ENCODE peak calls at places on chromosome 13, in seven cellular contexts. F, A, T, E, L, V and I are unnamed samples.

GRCh38 chr13:37369618-37370017 is 228.9 kb downstream of the POSTN start:
- DNase-seq in F (no peak), A (peak), T (no peak), E (no peak), L (no peak), V (no peak), I (no peak)

GRCh38 chr13:90839061-90839460 is 508.4 kb upstream of the MIR17HG start:
- DNase-seq in F (no peak), A (no peak), T (no peak), E (no peak), L (no peak), V (no peak), I (no peak)

GRCh38 chr13:24007979-24008620 is 110.8 kb upstream of the C1QTNF9B start:
- DNase-seq in F (no peak), A (no peak), T (no peak), E (no peak), L (no peak), V (no peak), I (no peak)

GRCh38 chr13:51040431-51040830 is 70.6 kb downstream of the C13orf42 start:
- DNase-seq in F (no peak), A (no peak), T (no peak), E (no peak), L (no peak), V (no peak), I (no peak)

GRCh38 chr13:84543976-84544375 is 661.7 kb upstream of the SLITRK1 start:
- DNase-seq in F (no peak), A (no peak), T (no peak), E (no peak), L (no peak), V (no peak), I (no peak)

GRCh38 chr13:52162279-52163101 is 3.1 kb upstream of the NEK3 start:
- DNase-seq in F (no peak), A (peak), T (peak), E (no peak), L (no peak), V (no peak), I (no peak)

GRCh38 chr13:98105929-98106336 is 37.0 kb upstream of the FARP1 start:
- DNase-seq in F (no peak), A (peak), T (no peak), E (no peak), L (no peak), V (peak), I (no peak)

GRCh38 chr13:94548382-94549240 is 47.3 kb downstream of the TGDS start:
- DNase-seq in F (peak), A (no peak), T (peak), E (peak), L (peak), V (peak), I (peak)

GRCh38 chr13:47499358-47500150 is 501.5 kb downstream of the SUCLA2 start:
- DNase-seq in F (no peak), A (no peak), T (no peak), E (no peak), L (no peak), V (no peak), I (no peak)

GRCh38 chr13:29947839-29948238 is 97.4 kb upstream of the UBL3 start:
- DNase-seq in F (no peak), A (no peak), T (no peak), E (no peak), L (no peak), V (no peak), I (no peak)

GRCh38 chr13:33426131-33426530 is 140.6 kb upstream of the STARD13 start:
- DNase-seq in F (no peak), A (no peak), T (no peak), E (no peak), L (no peak), V (no peak), I (no peak)
- TF ChIP-seq POLR2A in F (no peak), A (no peak), T (no peak), E (no peak), L (no peak), V (no peak), I (no peak)

DNA sequence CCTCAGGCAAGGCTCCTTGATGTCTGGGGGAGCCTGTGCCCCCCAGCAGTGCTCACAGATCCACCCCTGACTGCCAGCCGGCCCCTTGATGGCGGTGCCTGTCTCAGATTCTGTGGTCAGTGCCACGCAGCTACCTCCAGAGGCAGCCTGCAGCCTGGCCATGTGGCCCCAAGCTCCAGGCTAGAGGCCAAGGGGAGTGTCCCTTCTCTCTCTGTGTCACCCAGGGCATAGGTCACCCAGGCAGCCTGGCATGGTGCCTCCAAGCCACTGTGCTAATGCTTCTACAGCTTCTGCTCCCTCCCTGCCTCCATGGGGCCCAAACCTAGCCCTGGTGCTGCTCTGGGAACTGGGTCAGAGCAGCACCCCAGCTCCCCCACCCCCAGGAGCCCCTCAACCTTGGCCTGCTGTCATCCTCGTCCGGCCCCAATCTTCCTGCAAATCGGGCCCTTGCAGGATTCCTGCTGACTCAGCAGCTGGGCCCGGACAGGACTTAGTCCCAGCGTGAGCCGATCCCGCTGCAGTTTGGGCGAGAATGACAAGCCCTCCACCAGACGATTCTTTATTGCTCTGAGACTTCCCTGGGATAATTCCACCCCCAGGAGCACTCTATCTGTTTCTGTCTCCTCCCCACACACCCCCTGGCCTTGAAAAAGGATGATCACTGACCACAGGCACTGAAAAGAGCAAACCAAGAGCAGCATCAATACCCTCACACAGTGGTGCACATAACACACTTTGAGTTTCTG is 2.7 kb upstream of the ARL11 start:
- DNase-seq in F (peak), A (no peak), T (no peak), E (peak), L (no peak), V (peak), I (peak)
- TF ChIP-seq POLR2AphosphoS5 in F (no peak), A (no peak), T (no peak), E (no peak), L (no peak), V (peak), I (peak)

GRCh38 chr13:71912524-71912923 is 45.5 kb upstream of the DACH1 start:
- DNase-seq in F (no peak), A (no peak), T (no peak), E (no peak), L (no peak), V (no peak), I (no peak)
- TF ChIP-seq POLR2A in F (no peak), A (no peak), T (no peak), E (no peak), L (no peak), V (no peak), I (no peak)

DNA sequence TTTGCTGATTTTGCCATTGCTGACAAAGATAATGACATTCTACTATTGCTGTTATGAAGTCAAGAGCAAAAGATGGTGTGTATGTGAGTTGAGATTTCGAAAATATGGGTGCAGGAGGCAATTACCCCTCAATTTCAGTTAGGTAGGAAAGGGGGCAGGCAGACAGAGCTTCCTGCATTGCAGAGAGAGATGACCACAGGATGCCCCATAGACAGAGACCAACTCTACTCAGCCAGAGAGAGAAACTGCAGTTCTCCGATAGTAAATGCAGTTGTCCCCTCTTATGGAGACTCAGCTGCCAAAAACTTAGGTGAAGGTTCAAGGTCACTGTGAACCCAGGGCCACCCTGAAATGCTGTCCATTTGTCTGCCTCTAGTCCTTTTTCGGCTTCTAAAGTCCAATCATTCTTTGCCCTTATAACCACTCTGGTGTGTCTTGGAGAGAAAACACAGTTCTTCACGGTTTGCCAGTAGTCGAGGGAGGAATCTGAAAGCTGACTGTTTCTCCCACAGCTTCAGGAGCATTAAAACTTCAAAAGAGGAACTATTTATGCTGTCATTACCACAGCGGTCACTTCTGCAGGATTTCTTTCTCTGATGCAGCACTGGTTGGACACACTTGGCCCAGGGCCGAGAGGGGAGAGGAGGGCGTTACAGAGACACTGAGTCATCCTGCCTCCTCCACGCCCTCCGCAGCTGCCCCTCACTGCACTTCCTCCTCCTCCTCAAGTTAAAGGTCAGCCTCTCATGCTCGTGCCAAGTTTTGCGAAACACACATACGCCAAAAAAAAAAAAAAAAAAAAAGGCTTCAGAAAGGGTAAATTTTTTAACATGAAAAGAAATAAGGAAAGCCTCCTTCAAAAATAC is 264.3 kb downstream of the FOXO1 start:
- DNase-seq in F (peak), A (peak), T (peak), E (peak), L (peak), V (peak), I (peak)
- TF ChIP-seq POLR2AphosphoS5 in F (peak), A (peak), T (peak), E (peak), L (no peak), V (peak), I (peak)

GRCh38 chr13:34611678-34612077 is 330.4 kb upstream of the NBEA start:
- DNase-seq in F (no peak), A (no peak), T (no peak), E (no peak), L (no peak), V (no peak), I (no peak)
- TF ChIP-seq POLR2A in F (no peak), A (no peak), T (no peak), E (no peak), L (no peak), V (no peak), I (no peak)

GRCh38 chr13:113447596-113447995 is 5.7 kb downstream of the ADPRHL1 start:
- DNase-seq in F (no peak), A (no peak), T (no peak), E (no peak), L (no peak), V (no peak), I (no peak)
- TF ChIP-seq POLR2AphosphoS5 in F (no peak), A (no peak), T (no peak), E (no peak), L (no peak), V (no peak), I (no peak)

GRCh38 chr13:42400188-42400833 is 128.4 kb downstream of the AKAP11 start:
- DNase-seq in F (no peak), A (no peak), T (no peak), E (no peak), L (no peak), V (no peak), I (no peak)

GRCh38 chr13:42401376-42401775 is 129.4 kb downstream of the AKAP11 start:
- DNase-seq in F (no peak), A (no peak), T (no peak), E (no peak), L (no peak), V (no peak), I (no peak)

GRCh38 chr13:42409061-42409460 is 137.1 kb downstream of the AKAP11 start:
- DNase-seq in F (no peak), A (no peak), T (no peak), E (no peak), L (no peak), V (no peak), I (no peak)

GRCh38 chr13:42405665-42406390 is 133.9 kb downstream of the AKAP11 start:
- DNase-seq in F (no peak), A (no peak), T (no peak), E (no peak), L (no peak), V (no peak), I (no peak)
- TF ChIP-seq POLR2A in F (no peak), A (no peak), T (no peak), E (no peak), L (no peak), V (no peak), I (no peak)